ENCODE peak calls at places on chromosomes 4 and X, in six cellular contexts. J is fibroblast of the aortic adventitia, X is fibroblast of pulmonary artery, S is ovary, Z is cardiac fibroblast, Q is IMR-90. I is an unnamed sample.

GRCh38 chr4:110196871-110197420 is 1.5 kb downstream of the ELOVL6 start:
- DNase-seq in J (peak; percentile 31), S (peak; percentile 37), X (no peak), Z (peak; percentile 44), Q (peak; percentile 31), I (no peak)

GRCh38 chrX:66053414-66053813 is 13.5 kb upstream of the VSIG4 start:
- DNase-seq in X (no peak), S (no peak), Q (no peak), Z (no peak), J (no peak), I (no peak)

GRCh38 chr4:125704726-125705125 is 390.0 kb downstream of the FAT4 start:
- DNase-seq in Q (peak; percentile 37), X (peak; percentile 41), J (peak; percentile 25), S (no peak), Z (peak; percentile 80), I (no peak)

GRCh38 chrX:131521824-131522223 is 22.1 kb upstream of the OR13H1 start:
- DNase-seq in X (no peak), Q (no peak), J (no peak), Z (no peak), S (no peak), I (no peak)

GRCh38 chr4:6228158-6229067 is 28.1 kb upstream of the JAKMIP1 start:
- DNase-seq in S (no peak), Q (no peak), X (no peak), Z (no peak), J (no peak), I (no peak)

GRCh38 chr4:74105656-74106275 is 6.8 kb upstream of the CXCL2 start:
- DNase-seq in Z (peak; percentile 73), Q (no peak), J (peak; percentile 50), S (no peak), X (peak; percentile 61), I (no peak)

GRCh38 chr4:85761803-85762202 is 286.9 kb downstream of the ARHGAP24 start:
- DNase-seq in Z (peak; percentile 88), S (no peak), J (peak; percentile 53), Q (peak; percentile 82), X (peak; percentile 92), I (no peak)

GRCh38 chrX:43880439-43880838 is 1.8 kb downstream of the MAOB start:
- DNase-seq in S (no peak), Q (no peak), J (peak; percentile 28), X (peak; percentile 18), Z (peak; percentile 48), I (no peak)

GRCh38 chr4:72313121-72313520 is 255.9 kb downstream of the ADAMTS3 start:
- DNase-seq in J (no peak), X (no peak), S (no peak), Z (no peak), Q (no peak), I (no peak)

GRCh38 chr4:70838972-70839536 is 636 bp downstream of the GRSF1 start:
- DNase-seq in Z (peak; percentile 56), J (peak; percentile 52), Q (peak; percentile 49), X (peak; percentile 60), S (peak; percentile 45), I (no peak)

GRCh38 chr4:47704693-47705325 is 133.1 kb downstream of the CORIN start:
- DNase-seq in Z (peak; percentile 50), Q (peak; percentile 37), J (peak; percentile 24), S (no peak), X (peak; percentile 38), I (peak; percentile 6)

GRCh38 chr4:185532795-185533324 is 2.4 kb downstream of the PDLIM3 start:
- DNase-seq in J (no peak), X (peak; percentile 49), Z (no peak), Q (no peak), S (no peak), I (no peak)

GRCh38 chr4:116055857-116056827 is 942.7 kb upstream of the NDST4 start:
- DNase-seq in Z (peak; percentile 25), X (peak; percentile 10), J (peak; percentile 2), Q (no peak), S (no peak), I (no peak)

GRCh38 chr4:10684631-10685030 is at the start of gene CLNK:
- DNase-seq in X (no peak), Z (no peak), J (no peak), S (no peak), Q (no peak), I (no peak)

GRCh38 chrX:2707334-2707760 is 16.3 kb downstream of the CD99 start:
- DNase-seq in X (peak; percentile 84), Z (peak; percentile 97), J (peak; percentile 64), Q (peak; percentile 95), S (peak; percentile 11), I (no peak)
- H3K4me3 ChIP-seq in X (no peak overlapping the region), Z (no peak overlapping the region), J (no peak overlapping the region), Q (no peak overlapping the region), S (no peak overlapping the region), I (no peak overlapping the region)

DNA sequence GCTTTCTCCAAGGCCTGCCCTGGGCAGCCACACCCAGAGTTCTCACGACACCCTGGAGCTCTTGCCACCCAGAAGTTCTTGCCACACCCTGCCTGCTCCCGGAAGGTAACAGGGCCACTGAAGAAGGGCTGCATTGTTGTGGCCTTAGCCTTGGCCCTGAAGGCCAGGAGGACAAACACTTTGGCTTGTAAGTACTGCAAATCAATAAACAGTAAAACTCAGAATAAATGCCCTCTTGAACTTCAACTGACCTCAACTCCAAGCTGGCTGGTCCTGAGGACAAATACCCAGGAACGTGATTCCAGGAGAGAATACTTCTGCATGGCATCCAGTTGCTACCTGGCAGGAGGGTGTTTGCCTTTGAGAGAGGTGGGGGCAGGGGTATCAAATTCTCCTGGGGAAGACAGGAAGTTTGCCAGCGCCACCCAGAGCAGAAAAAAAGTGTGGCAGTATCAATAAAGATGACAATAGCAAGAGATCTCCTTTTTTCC is 54.1 kb downstream of the TLR10 start:
- DNase-seq in J (no peak), S (no peak), Z (no peak), X (no peak), Q (no peak), I (no peak)
- TF ChIP-seq CTCF in J (no peak), S (no peak), Z (no peak), X (no peak), Q (no peak), I (no peak)

DNA sequence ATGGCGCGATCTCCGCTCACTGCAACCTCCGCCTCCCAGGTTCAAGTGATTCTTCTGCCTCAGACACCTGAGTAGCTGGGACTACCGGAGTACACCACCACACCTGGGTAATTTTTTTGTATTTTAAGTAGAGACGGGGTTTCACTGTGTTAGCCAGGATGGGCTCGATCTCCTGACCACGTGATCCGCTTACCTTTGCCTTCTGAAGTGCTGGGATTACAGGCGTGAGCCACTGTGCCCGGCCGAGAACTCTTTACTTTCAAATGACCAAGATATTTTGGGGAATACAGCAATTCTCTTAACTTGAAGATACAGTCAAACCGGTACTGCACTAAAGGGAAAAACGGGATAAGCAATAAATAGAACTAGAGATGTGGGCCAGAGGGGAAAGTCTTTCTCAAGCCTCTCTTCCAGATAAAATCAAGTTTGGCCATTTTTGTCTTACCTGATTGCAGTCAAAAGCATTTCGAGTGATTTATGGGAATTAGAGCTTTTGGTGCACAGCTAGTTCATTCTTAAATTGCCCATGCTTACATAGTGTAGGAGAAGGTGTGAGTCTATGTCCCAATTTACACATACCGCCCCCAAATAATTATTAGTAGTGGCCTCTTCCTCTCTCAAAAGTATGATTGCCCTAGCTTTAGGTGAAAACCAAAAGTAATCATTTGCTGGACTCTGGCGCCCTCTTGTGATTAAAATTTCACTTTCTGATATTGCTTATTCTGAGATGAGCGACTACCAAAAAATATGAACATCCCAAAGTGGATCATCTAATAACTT is 53.2 kb upstream of the ABCG2 start:
- DNase-seq in J (peak; percentile 68), S (no peak), Z (peak; percentile 63), X (peak; percentile 61), Q (peak; percentile 46), I (no peak)
- H3K4me3 ChIP-seq in J (no peak overlapping the region), S (no peak overlapping the region), Z (no peak overlapping the region), X (no peak overlapping the region), Q (no peak overlapping the region), I (no peak overlapping the region)

GRCh38 chr4:112189754-112190153 is 41.8 kb upstream of the AP1AR start:
- DNase-seq in S (no peak), X (peak; percentile 54), Q (peak; percentile 12), J (peak; percentile 54), Z (peak; percentile 34), I (no peak)
- TF ChIP-seq CTCF in S (no peak), X (peak; percentile 37), Q (peak; percentile 23), J (peak; percentile 38), Z (peak; percentile 16), I (peak; percentile 21)

DNA sequence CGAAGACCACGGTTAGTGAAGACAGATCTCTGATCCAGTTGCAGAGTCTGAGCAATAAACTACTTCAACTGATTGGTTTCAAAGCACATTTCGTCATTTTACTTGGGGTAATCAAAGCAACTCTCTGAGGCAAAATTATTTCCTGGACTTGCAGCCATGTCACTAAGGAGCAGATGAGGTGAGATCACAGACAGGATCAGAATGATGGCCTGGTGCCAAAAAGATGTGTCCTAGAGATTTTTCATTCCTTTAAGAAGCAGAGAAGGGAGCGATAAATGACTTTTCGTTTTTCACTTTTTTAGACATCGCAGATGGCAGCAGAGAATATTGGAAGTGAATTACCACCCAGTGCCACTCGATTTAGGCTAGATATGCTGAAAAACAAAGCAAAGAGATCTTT is 83.9 kb downstream of the PTTG2 start:
- DNase-seq in Z (no peak), Q (no peak), J (no peak), S (no peak), X (no peak), I (no peak)
- H3K4me3 ChIP-seq in Z (no peak overlapping the region), Q (no peak overlapping the region), J (no peak overlapping the region), S (no peak overlapping the region), X (no peak overlapping the region), I (no peak overlapping the region)

I was measured in retinal pigment epithelial cell.